ENCODE peak calls at places on chromosomes 2 and 18, in ten cellular contexts. L is CD8-positive, alpha-beta memory T cell; G is stimulated activated naive CD4-positive, alpha-beta T cell treated with Interleukin-2 at 50 U/mL for 16 hours; K is spleen; N is psoas muscle; P is NCI-H1092 treated with DMSO at 0.1 percent for 48 hours; T is stromal cell of bone marrow; V is left cardiac atrium; U is GM10248; J is AG04450. H is an unnamed sample.

GRCh38 chr18:79625924-79626561 is 53.6 kb upstream of the CTDP1 start:
- DNase-seq in P (no peak), J (no peak), K (peak), L (peak), T (no peak), U (no peak), N (no peak), G (no peak), V (peak), H (no peak)

GRCh38 chr2:127479866-127480743 is 46.2 kb downstream of the IWS1 start:
- DNase-seq in P (no peak), T (no peak), L (no peak), V (no peak), N (no peak), G (no peak), J (no peak), U (no peak), K (no peak), H (peak)

GRCh38 chr2:135124924-135125886 is 73.1 kb downstream of the RAB3GAP1 start:
- DNase-seq in J (no peak), G (no peak), K (no peak), U (no peak), N (no peak), T (no peak), P (no peak), V (no peak), L (no peak), H (no peak)

GRCh38 chr18:32550958-32551357 is 80.3 kb upstream of the GAREM1 start:
- DNase-seq in U (no peak), T (no peak), L (no peak), K (no peak), P (no peak), J (no peak), N (no peak), V (no peak), G (no peak), H (no peak)

GRCh38 chr18:11392292-11392691 is 217.1 kb upstream of the SLC35G4 start:
- DNase-seq in N (no peak), L (no peak), K (no peak), V (no peak), J (no peak), G (no peak), P (no peak), U (no peak), T (no peak), H (no peak)

GRCh38 chr2:107414376-107414775 is 412.3 kb upstream of the RGPD4 start:
- DNase-seq in T (no peak), G (no peak), V (no peak), K (no peak), P (no peak), N (no peak), L (no peak), J (no peak), U (no peak), H (no peak)

GRCh38 chr2:150484006-150484405 is 3.5 kb downstream of the RND3 start:
- DNase-seq in P (no peak), L (no peak), N (no peak), G (no peak), J (no peak), T (no peak), V (no peak), U (no peak), K (no peak), H (no peak)

GRCh38 chr2:11784747-11785610 is 38.5 kb downstream of the LPIN1 start:
- DNase-seq in L (peak), P (peak), V (peak), T (no peak), N (peak), U (peak), J (no peak), G (peak), K (peak), H (peak)

GRCh38 chr2:164606557-164606956 is 14.7 kb downstream of the GRB14 start:
- DNase-seq in K (no peak), J (no peak), V (no peak), P (no peak), N (no peak), U (no peak), T (peak), L (no peak), G (no peak), H (peak)

GRCh38 chr18:39692367-39693011 is 2126.9 kb upstream of the CELF4 start:
- DNase-seq in G (no peak), K (no peak), P (no peak), U (no peak), L (no peak), T (no peak), V (no peak), N (no peak), J (no peak), H (peak)

GRCh38 chr2:217228732-217229131 is 368.9 kb upstream of the TNP1 start:
- DNase-seq in P (no peak), G (no peak), U (no peak), J (no peak), N (no peak), V (no peak), T (no peak), K (no peak), L (no peak), H (no peak)

GRCh38 chr2:99861376-99861760 is 281.0 kb downstream of the AFF3 start:
- DNase-seq in T (no peak), U (peak), V (no peak), P (peak), K (no peak), J (no peak), G (no peak), N (no peak), L (no peak), H (no peak)

GRCh38 chr2:132797551-132797950 is 127.5 kb upstream of the LYPD1 start:
- DNase-seq in J (peak), N (no peak), K (no peak), G (no peak), T (peak), V (no peak), U (no peak), L (no peak), P (no peak), H (no peak)

GRCh38 chr18:55396979-55397378 is 191.0 kb downstream of the TCF4 start:
- DNase-seq in P (no peak), U (no peak), L (no peak), V (no peak), T (no peak), N (no peak), J (no peak), G (no peak), K (no peak), H (peak)

GRCh38 chr18:47254341-47254939 is 3.0 kb upstream of the SKOR2 start:
- DNase-seq in T (no peak), P (no peak), N (no peak), J (peak), G (no peak), U (peak), V (peak), L (no peak), K (no peak), H (peak)

GRCh38 chr2:151900261-151900660 is 72.0 kb upstream of the ARL5A start:
- DNase-seq in P (no peak), K (no peak), T (no peak), L (no peak), N (no peak), G (no peak), U (no peak), V (no peak), J (no peak), H (no peak)

GRCh38 chr18:23810396-23810795 is 121.1 kb downstream of the LAMA3 start:
- DNase-seq in V (no peak), G (no peak), N (no peak), P (no peak), T (no peak), J (no peak), U (peak), K (no peak), L (peak), H (no peak)

GRCh38 chr2:10879624-10880585 is 31.8 kb upstream of the KCNF1 start:
- DNase-seq in T (no peak), V (no peak), P (no peak), G (no peak), J (no peak), N (no peak), L (no peak), U (no peak), K (no peak), H (no peak)

GRCh38 chr2:121707920-121708361 is 28.7 kb downstream of the NIFK start:
- DNase-seq in N (no peak), J (no peak), U (no peak), L (no peak), T (no peak), K (no peak), V (no peak), G (no peak), P (no peak), H (no peak)

GRCh38 chr2:234368861-234369261 is 128.0 kb downstream of the ARL4C start:
- DNase-seq in N (no peak), P (no peak), U (no peak), L (peak), K (no peak), G (peak), V (no peak), T (no peak), J (no peak), H (no peak)

GRCh38 chr18:54222922-54223567 is 1.4 kb downstream of the MBD2 start:
- DNase-seq in U (no peak), V (no peak), G (peak), T (no peak), J (no peak), L (peak), N (no peak), P (peak), K (no peak), H (no peak)

GRCh38 chr2:24881158-24881557 is 38.9 kb downstream of the ADCY3 start:
- DNase-seq in K (no peak), P (no peak), J (no peak), G (no peak), N (no peak), L (no peak), T (no peak), V (no peak), U (no peak), H (no peak)

GRCh38 chr2:15971831-15972522 is 31.6 kb downstream of the MYCN start:
- DNase-seq in T (no peak), N (no peak), U (no peak), J (no peak), L (no peak), V (no peak), P (no peak), K (no peak), G (no peak), H (no peak)

GRCh38 chr2:28312307-28313278 is 80.1 kb upstream of the FOSL2 start:
- DNase-seq in J (no peak), L (no peak), G (no peak), N (no peak), P (no peak), U (no peak), K (no peak), V (no peak), T (no peak), H (no peak)

GRCh38 chr2:220144411-220144810 is 517.0 kb downstream of the SLC4A3 start:
- DNase-seq in N (no peak), T (peak), P (no peak), U (no peak), J (peak), L (no peak), G (no peak), V (no peak), K (no peak), H (peak)

H was measured in astrocyte of the cerebellum.